ENCODE peak calls at places on chromosome 10, in seven cellular contexts. One of them, this sample, is unnamed.

GRCh38 chr10:104582604-104582951 is 58.5 kb upstream of the SORCS3 start:
- DNase-seq in hepatocyte: no peak
- DNase-seq in RPMI7951: peak
- DNase-seq in activated CD4-positive, alpha-beta T cell treated with anti-CD3 and anti-CD28 coated beads for 36 hours: no peak
- DNase-seq in Caki2: no peak
- DNase-seq in ACHN: no peak
- DNase-seq in EL: peak
- DNase-seq in this sample: no peak

GRCh38 chr10:70579234-70580002 is 23.1 kb downstream of the PRF1 start:
- DNase-seq in hepatocyte: no peak
- DNase-seq in RPMI7951: peak
- DNase-seq in activated CD4-positive, alpha-beta T cell treated with anti-CD3 and anti-CD28 coated beads for 36 hours: peak
- DNase-seq in Caki2: no peak
- DNase-seq in ACHN: peak
- DNase-seq in EL: peak
- DNase-seq in this sample: no peak

GRCh38 chr10:111203615-111204014 is 126.8 kb downstream of the ADRA2A start:
- DNase-seq in hepatocyte: no peak
- DNase-seq in RPMI7951: no peak
- DNase-seq in activated CD4-positive, alpha-beta T cell treated with anti-CD3 and anti-CD28 coated beads for 36 hours: no peak
- DNase-seq in Caki2: no peak
- DNase-seq in ACHN: no peak
- DNase-seq in EL: no peak
- DNase-seq in this sample: no peak

GRCh38 chr10:75250934-75251333 is 15.2 kb upstream of the COMTD1 start:
- DNase-seq in hepatocyte: no peak
- DNase-seq in RPMI7951: no peak
- DNase-seq in activated CD4-positive, alpha-beta T cell treated with anti-CD3 and anti-CD28 coated beads for 36 hours: no peak
- DNase-seq in Caki2: no peak
- DNase-seq in ACHN: no peak
- DNase-seq in EL: peak
- DNase-seq in this sample: no peak

GRCh38 chr10:11789294-11789693 is 33.9 kb upstream of the PROSER2 start:
- DNase-seq in hepatocyte: no peak
- DNase-seq in RPMI7951: no peak
- DNase-seq in activated CD4-positive, alpha-beta T cell treated with anti-CD3 and anti-CD28 coated beads for 36 hours: no peak
- DNase-seq in Caki2: no peak
- DNase-seq in ACHN: no peak
- DNase-seq in EL: no peak
- DNase-seq in this sample: no peak

GRCh38 chr10:133021116-133021962 is 66.4 kb upstream of the ADGRA1 start:
- DNase-seq in hepatocyte: no peak
- DNase-seq in RPMI7951: no peak
- DNase-seq in activated CD4-positive, alpha-beta T cell treated with anti-CD3 and anti-CD28 coated beads for 36 hours: no peak
- DNase-seq in Caki2: no peak
- DNase-seq in ACHN: no peak
- DNase-seq in EL: no peak
- DNase-seq in this sample: no peak

GRCh38 chr10:69057261-69057950 is 30.5 kb upstream of the SRGN start:
- DNase-seq in hepatocyte: no peak
- DNase-seq in RPMI7951: no peak
- DNase-seq in activated CD4-positive, alpha-beta T cell treated with anti-CD3 and anti-CD28 coated beads for 36 hours: no peak
- DNase-seq in Caki2: no peak
- DNase-seq in ACHN: no peak
- DNase-seq in EL: no peak
- DNase-seq in this sample: no peak

GRCh38 chr10:132478341-132479023 is 59.1 kb upstream of the INPP5A start:
- DNase-seq in hepatocyte: no peak
- DNase-seq in RPMI7951: no peak
- DNase-seq in activated CD4-positive, alpha-beta T cell treated with anti-CD3 and anti-CD28 coated beads for 36 hours: peak
- DNase-seq in Caki2: no peak
- DNase-seq in ACHN: no peak
- DNase-seq in EL: no peak
- DNase-seq in this sample: no peak

GRCh38 chr10:119409906-119410305 is 132.6 kb downstream of the RGS10 start:
- DNase-seq in hepatocyte: peak
- DNase-seq in RPMI7951: no peak
- DNase-seq in activated CD4-positive, alpha-beta T cell treated with anti-CD3 and anti-CD28 coated beads for 36 hours: no peak
- DNase-seq in Caki2: no peak
- DNase-seq in ACHN: no peak
- DNase-seq in EL: no peak
- DNase-seq in this sample: no peak

GRCh38 chr10:51696251-51696650 is 3.1 kb downstream of the CSTF2T start:
- DNase-seq in hepatocyte: no peak
- DNase-seq in RPMI7951: no peak
- DNase-seq in activated CD4-positive, alpha-beta T cell treated with anti-CD3 and anti-CD28 coated beads for 36 hours: no peak
- DNase-seq in Caki2: no peak
- DNase-seq in ACHN: no peak
- DNase-seq in EL: no peak
- DNase-seq in this sample: no peak

GRCh38 chr10:81733547-81733946 is 141.4 kb upstream of the NRG3 start:
- DNase-seq in hepatocyte: no peak
- DNase-seq in RPMI7951: no peak
- DNase-seq in activated CD4-positive, alpha-beta T cell treated with anti-CD3 and anti-CD28 coated beads for 36 hours: no peak
- DNase-seq in Caki2: peak
- DNase-seq in ACHN: peak
- DNase-seq in EL: no peak
- DNase-seq in this sample: no peak

GRCh38 chr10:49117366-49117905 is 2.1 kb upstream of the VSTM4 start:
- DNase-seq in hepatocyte: no peak
- DNase-seq in RPMI7951: no peak
- DNase-seq in activated CD4-positive, alpha-beta T cell treated with anti-CD3 and anti-CD28 coated beads for 36 hours: no peak
- DNase-seq in Caki2: no peak
- DNase-seq in ACHN: no peak
- DNase-seq in EL: no peak
- DNase-seq in this sample: no peak

GRCh38 chr10:92123031-92123450 is 167.8 kb downstream of the CPEB3 start:
- DNase-seq in hepatocyte: peak
- DNase-seq in RPMI7951: no peak
- DNase-seq in activated CD4-positive, alpha-beta T cell treated with anti-CD3 and anti-CD28 coated beads for 36 hours: no peak
- DNase-seq in Caki2: no peak
- DNase-seq in ACHN: no peak
- DNase-seq in EL: no peak
- DNase-seq in this sample: no peak

GRCh38 chr10:12416396-12417090 is 67.2 kb downstream of the CAMK1D start:
- DNase-seq in hepatocyte: no peak
- DNase-seq in RPMI7951: no peak
- DNase-seq in activated CD4-positive, alpha-beta T cell treated with anti-CD3 and anti-CD28 coated beads for 36 hours: no peak
- DNase-seq in Caki2: no peak
- DNase-seq in ACHN: no peak
- DNase-seq in EL: no peak
- DNase-seq in this sample: no peak

GRCh38 chr10:133124357-133125211 is 35.4 kb upstream of the KNDC1 start:
- DNase-seq in hepatocyte: peak
- DNase-seq in RPMI7951: no peak
- DNase-seq in activated CD4-positive, alpha-beta T cell treated with anti-CD3 and anti-CD28 coated beads for 36 hours: peak
- DNase-seq in Caki2: peak
- DNase-seq in ACHN: peak
- DNase-seq in EL: no peak
- DNase-seq in this sample: no peak

GRCh38 chr10:77501152-77501845 is 136.3 kb downstream of the KCNMA1 start:
- DNase-seq in hepatocyte: peak
- DNase-seq in RPMI7951: peak
- DNase-seq in activated CD4-positive, alpha-beta T cell treated with anti-CD3 and anti-CD28 coated beads for 36 hours: no peak
- DNase-seq in Caki2: peak
- DNase-seq in ACHN: peak
- DNase-seq in EL: peak
- DNase-seq in this sample: no peak

GRCh38 chr10:93368210-93368609 is 113.9 kb downstream of the MYOF start:
- DNase-seq in hepatocyte: no peak
- DNase-seq in RPMI7951: no peak
- DNase-seq in activated CD4-positive, alpha-beta T cell treated with anti-CD3 and anti-CD28 coated beads for 36 hours: no peak
- DNase-seq in Caki2: no peak
- DNase-seq in ACHN: no peak
- DNase-seq in EL: no peak
- DNase-seq in this sample: no peak

GRCh38 chr10:66784796-66785195 is 141.0 kb upstream of the LRRTM3 start:
- DNase-seq in hepatocyte: no peak
- DNase-seq in RPMI7951: no peak
- DNase-seq in activated CD4-positive, alpha-beta T cell treated with anti-CD3 and anti-CD28 coated beads for 36 hours: no peak
- DNase-seq in Caki2: no peak
- DNase-seq in ACHN: no peak
- DNase-seq in EL: peak
- DNase-seq in this sample: no peak

GRCh38 chr10:92822964-92823363 is 25.4 kb upstream of the EXOC6 start:
- DNase-seq in hepatocyte: no peak
- DNase-seq in RPMI7951: no peak
- DNase-seq in activated CD4-positive, alpha-beta T cell treated with anti-CD3 and anti-CD28 coated beads for 36 hours: no peak
- DNase-seq in Caki2: no peak
- DNase-seq in ACHN: no peak
- DNase-seq in EL: no peak
- DNase-seq in this sample: no peak

GRCh38 chr10:103145860-103146466 is 47.1 kb downstream of the NT5C2 start:
- DNase-seq in hepatocyte: peak
- DNase-seq in RPMI7951: peak
- DNase-seq in activated CD4-positive, alpha-beta T cell treated with anti-CD3 and anti-CD28 coated beads for 36 hours: peak
- DNase-seq in Caki2: peak
- DNase-seq in ACHN: peak
- DNase-seq in EL: peak
- DNase-seq in this sample: no peak

GRCh38 chr10:93495654-93496321 is 624 bp upstream of the CEP55 start:
- DNase-seq in hepatocyte: peak
- DNase-seq in RPMI7951: peak
- DNase-seq in activated CD4-positive, alpha-beta T cell treated with anti-CD3 and anti-CD28 coated beads for 36 hours: peak
- DNase-seq in Caki2: peak
- DNase-seq in ACHN: peak
- DNase-seq in EL: peak
- DNase-seq in this sample: no peak

GRCh38 chr10:49534670-49535381 is 4.1 kb downstream of the ERCC6 start:
- DNase-seq in hepatocyte: no peak
- DNase-seq in RPMI7951: peak
- DNase-seq in activated CD4-positive, alpha-beta T cell treated with anti-CD3 and anti-CD28 coated beads for 36 hours: peak
- DNase-seq in Caki2: no peak
- DNase-seq in ACHN: no peak
- DNase-seq in EL: peak
- DNase-seq in this sample: no peak

GRCh38 chr10:132520147-132520811 is 17.3 kb upstream of the INPP5A start:
- DNase-seq in hepatocyte: peak
- DNase-seq in RPMI7951: peak
- DNase-seq in activated CD4-positive, alpha-beta T cell treated with anti-CD3 and anti-CD28 coated beads for 36 hours: no peak
- DNase-seq in Caki2: no peak
- DNase-seq in ACHN: no peak
- DNase-seq in EL: no peak
- DNase-seq in this sample: no peak

GRCh38 chr10:58823983-58824382 is 311.3 kb downstream of the BICC1 start:
- DNase-seq in hepatocyte: no peak
- DNase-seq in RPMI7951: no peak
- DNase-seq in activated CD4-positive, alpha-beta T cell treated with anti-CD3 and anti-CD28 coated beads for 36 hours: no peak
- DNase-seq in Caki2: no peak
- DNase-seq in ACHN: no peak
- DNase-seq in EL: no peak
- DNase-seq in this sample: no peak

GRCh38 chr10:100183482-100183881 is 2.3 kb downstream of the ERLIN1 start:
- DNase-seq in hepatocyte: peak
- DNase-seq in RPMI7951: no peak
- DNase-seq in activated CD4-positive, alpha-beta T cell treated with anti-CD3 and anti-CD28 coated beads for 36 hours: no peak
- DNase-seq in Caki2: no peak
- DNase-seq in ACHN: no peak
- DNase-seq in EL: no peak
- DNase-seq in this sample: no peak

GRCh38 chr10:70805619-70806215 is 10.0 kb upstream of the SGPL1 start:
- DNase-seq in hepatocyte: no peak
- DNase-seq in RPMI7951: no peak
- DNase-seq in activated CD4-positive, alpha-beta T cell treated with anti-CD3 and anti-CD28 coated beads for 36 hours: no peak
- DNase-seq in Caki2: no peak
- DNase-seq in ACHN: no peak
- DNase-seq in EL: no peak
- DNase-seq in this sample: no peak

GRCh38 chr10:30185916-30186315 is 126.5 kb upstream of the JCAD start:
- DNase-seq in hepatocyte: no peak
- DNase-seq in RPMI7951: peak
- DNase-seq in activated CD4-positive, alpha-beta T cell treated with anti-CD3 and anti-CD28 coated beads for 36 hours: no peak
- DNase-seq in Caki2: peak
- DNase-seq in ACHN: peak
- DNase-seq in EL: peak
- DNase-seq in this sample: no peak

GRCh38 chr10:78333362-78334143 is 299.9 kb downstream of the RPS24 start:
- DNase-seq in hepatocyte: no peak
- DNase-seq in RPMI7951: no peak
- DNase-seq in activated CD4-positive, alpha-beta T cell treated with anti-CD3 and anti-CD28 coated beads for 36 hours: no peak
- DNase-seq in Caki2: no peak
- DNase-seq in ACHN: no peak
- DNase-seq in EL: no peak
- DNase-seq in this sample: no peak

GRCh38 chr10:132861116-132861691 is 75.3 kb upstream of the NKX6-2 start:
- DNase-seq in hepatocyte: no peak
- DNase-seq in RPMI7951: no peak
- DNase-seq in activated CD4-positive, alpha-beta T cell treated with anti-CD3 and anti-CD28 coated beads for 36 hours: no peak
- DNase-seq in Caki2: no peak
- DNase-seq in ACHN: no peak
- DNase-seq in EL: no peak
- DNase-seq in this sample: no peak

GRCh38 chr10:70777063-70777875 is 7.9 kb downstream of the TBATA start:
- DNase-seq in hepatocyte: peak
- DNase-seq in RPMI7951: no peak
- DNase-seq in activated CD4-positive, alpha-beta T cell treated with anti-CD3 and anti-CD28 coated beads for 36 hours: no peak
- DNase-seq in Caki2: no peak
- DNase-seq in ACHN: no peak
- DNase-seq in EL: no peak
- DNase-seq in this sample: no peak

GRCh38 chr10:44046605-44047004 is 338.3 kb downstream of the CXCL12 start:
- DNase-seq in hepatocyte: peak
- DNase-seq in RPMI7951: peak
- DNase-seq in activated CD4-positive, alpha-beta T cell treated with anti-CD3 and anti-CD28 coated beads for 36 hours: no peak
- DNase-seq in Caki2: peak
- DNase-seq in ACHN: no peak
- DNase-seq in EL: peak
- DNase-seq in this sample: no peak

GRCh38 chr10:21668831-21669230 is 134.8 kb downstream of the MLLT10 start:
- DNase-seq in hepatocyte: no peak
- DNase-seq in RPMI7951: no peak
- DNase-seq in activated CD4-positive, alpha-beta T cell treated with anti-CD3 and anti-CD28 coated beads for 36 hours: no peak
- DNase-seq in Caki2: no peak
- DNase-seq in ACHN: no peak
- DNase-seq in EL: no peak
- DNase-seq in this sample: no peak

GRCh38 chr10:42911359-42911758 is 128.8 kb downstream of the BMS1 start:
- DNase-seq in hepatocyte: no peak
- DNase-seq in RPMI7951: no peak
- DNase-seq in activated CD4-positive, alpha-beta T cell treated with anti-CD3 and anti-CD28 coated beads for 36 hours: no peak
- DNase-seq in Caki2: no peak
- DNase-seq in ACHN: no peak
- DNase-seq in EL: no peak
- DNase-seq in this sample: no peak

GRCh38 chr10:20817646-20818045 is 79.5 kb downstream of the NEBL start:
- DNase-seq in hepatocyte: no peak
- DNase-seq in RPMI7951: no peak
- DNase-seq in activated CD4-positive, alpha-beta T cell treated with anti-CD3 and anti-CD28 coated beads for 36 hours: no peak
- DNase-seq in Caki2: no peak
- DNase-seq in ACHN: no peak
- DNase-seq in EL: no peak
- DNase-seq in this sample: no peak

GRCh38 chr10:79239275-79239779 is 107.9 kb upstream of the PPIF start:
- DNase-seq in hepatocyte: peak
- DNase-seq in RPMI7951: peak
- DNase-seq in activated CD4-positive, alpha-beta T cell treated with anti-CD3 and anti-CD28 coated beads for 36 hours: peak
- DNase-seq in Caki2: peak
- DNase-seq in ACHN: no peak
- DNase-seq in EL: peak
- DNase-seq in this sample: no peak